ENCODE peak calls at places on chromosomes 13 and 19, in seven cellular contexts. One of them, this sample, is unnamed.

GRCh38 chr19:46159893-46160775 is 12.1 kb downstream of the IGFL2 start:
- DNase-seq in psoas muscle: no peak
- DNase-seq in hypothalamus: no peak
- DNase-seq in stimulated activated CD8-positive, alpha-beta memory T cell treated with anti-CD3 and anti-CD28 coated beads, Interleukin-2, amount 100 ng/mL, for 48 hours: no peak
- DNase-seq in tibial nerve: no peak
- DNase-seq in T follicular helper cell: no peak
- DNase-seq in A172: no peak
- DNase-seq in this sample: no peak

GRCh38 chr19:48554385-48555091 is 2.6 kb downstream of the SULT2B1 start:
- DNase-seq in psoas muscle: no peak
- DNase-seq in hypothalamus: no peak
- DNase-seq in stimulated activated CD8-positive, alpha-beta memory T cell treated with anti-CD3 and anti-CD28 coated beads, Interleukin-2, amount 100 ng/mL, for 48 hours: no peak
- DNase-seq in tibial nerve: no peak
- DNase-seq in T follicular helper cell: no peak
- DNase-seq in A172: peak
- DNase-seq in this sample: no peak

GRCh38 chr13:41244555-41244954 is 18.8 kb downstream of the MTRF1 start:
- DNase-seq in psoas muscle: peak
- DNase-seq in hypothalamus: no peak
- DNase-seq in stimulated activated CD8-positive, alpha-beta memory T cell treated with anti-CD3 and anti-CD28 coated beads, Interleukin-2, amount 100 ng/mL, for 48 hours: no peak
- DNase-seq in tibial nerve: no peak
- DNase-seq in T follicular helper cell: no peak
- DNase-seq in A172: no peak
- DNase-seq in this sample: no peak

GRCh38 chr19:6006896-6007295 is 29.0 kb upstream of the RANBP3 start:
- DNase-seq in psoas muscle: no peak
- DNase-seq in hypothalamus: no peak
- DNase-seq in stimulated activated CD8-positive, alpha-beta memory T cell treated with anti-CD3 and anti-CD28 coated beads, Interleukin-2, amount 100 ng/mL, for 48 hours: no peak
- DNase-seq in tibial nerve: no peak
- DNase-seq in T follicular helper cell: no peak
- DNase-seq in A172: no peak
- DNase-seq in this sample: no peak

GRCh38 chr19:35509018-35509652 is 4.3 kb downstream of the DMKN start:
- DNase-seq in psoas muscle: no peak
- DNase-seq in hypothalamus: no peak
- DNase-seq in stimulated activated CD8-positive, alpha-beta memory T cell treated with anti-CD3 and anti-CD28 coated beads, Interleukin-2, amount 100 ng/mL, for 48 hours: no peak
- DNase-seq in tibial nerve: no peak
- DNase-seq in T follicular helper cell: no peak
- DNase-seq in A172: no peak
- DNase-seq in this sample: no peak

GRCh38 chr13:32262165-32262564 is 53.0 kb downstream of the ZAR1L start:
- DNase-seq in psoas muscle: no peak
- DNase-seq in hypothalamus: no peak
- DNase-seq in stimulated activated CD8-positive, alpha-beta memory T cell treated with anti-CD3 and anti-CD28 coated beads, Interleukin-2, amount 100 ng/mL, for 48 hours: no peak
- DNase-seq in tibial nerve: no peak
- DNase-seq in T follicular helper cell: no peak
- DNase-seq in A172: no peak
- DNase-seq in this sample: no peak

GRCh38 chr19:58277197-58277596 is 1.6 kb upstream of the ZNF8 start:
- DNase-seq in psoas muscle: no peak
- DNase-seq in hypothalamus: no peak
- DNase-seq in stimulated activated CD8-positive, alpha-beta memory T cell treated with anti-CD3 and anti-CD28 coated beads, Interleukin-2, amount 100 ng/mL, for 48 hours: no peak
- DNase-seq in tibial nerve: no peak
- DNase-seq in T follicular helper cell: no peak
- DNase-seq in A172: no peak
- DNase-seq in this sample: no peak

GRCh38 chr13:33610471-33611015 is 207.4 kb upstream of the RFC3 start:
- DNase-seq in psoas muscle: peak
- DNase-seq in hypothalamus: peak
- DNase-seq in stimulated activated CD8-positive, alpha-beta memory T cell treated with anti-CD3 and anti-CD28 coated beads, Interleukin-2, amount 100 ng/mL, for 48 hours: peak
- DNase-seq in tibial nerve: no peak
- DNase-seq in T follicular helper cell: peak
- DNase-seq in A172: no peak
- DNase-seq in this sample: peak

GRCh38 chr19:3196933-3197205 is 11.1 kb downstream of the NCLN start:
- DNase-seq in psoas muscle: no peak
- DNase-seq in hypothalamus: no peak
- DNase-seq in stimulated activated CD8-positive, alpha-beta memory T cell treated with anti-CD3 and anti-CD28 coated beads, Interleukin-2, amount 100 ng/mL, for 48 hours: no peak
- DNase-seq in tibial nerve: no peak
- DNase-seq in T follicular helper cell: no peak
- DNase-seq in A172: no peak
- DNase-seq in this sample: no peak

GRCh38 chr13:51246411-51247298 is 24.5 kb downstream of the FAM124A start:
- DNase-seq in psoas muscle: no peak
- DNase-seq in hypothalamus: peak
- DNase-seq in stimulated activated CD8-positive, alpha-beta memory T cell treated with anti-CD3 and anti-CD28 coated beads, Interleukin-2, amount 100 ng/mL, for 48 hours: no peak
- DNase-seq in tibial nerve: no peak
- DNase-seq in T follicular helper cell: no peak
- DNase-seq in A172: no peak
- DNase-seq in this sample: peak

GRCh38 chr19:7947939-7948338 is 4.5 kb upstream of the TIMM44 start:
- DNase-seq in psoas muscle: no peak
- DNase-seq in hypothalamus: no peak
- DNase-seq in stimulated activated CD8-positive, alpha-beta memory T cell treated with anti-CD3 and anti-CD28 coated beads, Interleukin-2, amount 100 ng/mL, for 48 hours: no peak
- DNase-seq in tibial nerve: no peak
- DNase-seq in T follicular helper cell: no peak
- DNase-seq in A172: no peak
- DNase-seq in this sample: no peak

GRCh38 chr13:103102482-103102881 is 36.3 kb upstream of the SLC10A2 start:
- DNase-seq in psoas muscle: no peak
- DNase-seq in hypothalamus: no peak
- DNase-seq in stimulated activated CD8-positive, alpha-beta memory T cell treated with anti-CD3 and anti-CD28 coated beads, Interleukin-2, amount 100 ng/mL, for 48 hours: no peak
- DNase-seq in tibial nerve: no peak
- DNase-seq in T follicular helper cell: no peak
- DNase-seq in A172: no peak
- DNase-seq in this sample: no peak

GRCh38 chr19:39397360-39398296 is 6.5 kb downstream of the MED29 start:
- DNase-seq in psoas muscle: peak
- DNase-seq in hypothalamus: no peak
- DNase-seq in stimulated activated CD8-positive, alpha-beta memory T cell treated with anti-CD3 and anti-CD28 coated beads, Interleukin-2, amount 100 ng/mL, for 48 hours: peak
- DNase-seq in tibial nerve: peak
- DNase-seq in T follicular helper cell: peak
- DNase-seq in A172: peak
- DNase-seq in this sample: peak

GRCh38 chr13:50387124-50387581 is 371.9 kb downstream of the KCNRG start:
- DNase-seq in psoas muscle: peak
- DNase-seq in hypothalamus: no peak
- DNase-seq in stimulated activated CD8-positive, alpha-beta memory T cell treated with anti-CD3 and anti-CD28 coated beads, Interleukin-2, amount 100 ng/mL, for 48 hours: no peak
- DNase-seq in tibial nerve: peak
- DNase-seq in T follicular helper cell: peak
- DNase-seq in A172: peak
- DNase-seq in this sample: peak

GRCh38 chr19:7069042-7069903 is at the start of gene ZNF557:
- DNase-seq in psoas muscle: peak
- DNase-seq in hypothalamus: peak
- DNase-seq in stimulated activated CD8-positive, alpha-beta memory T cell treated with anti-CD3 and anti-CD28 coated beads, Interleukin-2, amount 100 ng/mL, for 48 hours: peak
- DNase-seq in tibial nerve: peak
- DNase-seq in T follicular helper cell: peak
- DNase-seq in A172: peak
- DNase-seq in this sample: peak

GRCh38 chr13:50386527-50387123 is 371.4 kb downstream of the KCNRG start:
- DNase-seq in psoas muscle: peak
- DNase-seq in hypothalamus: no peak
- DNase-seq in stimulated activated CD8-positive, alpha-beta memory T cell treated with anti-CD3 and anti-CD28 coated beads, Interleukin-2, amount 100 ng/mL, for 48 hours: no peak
- DNase-seq in tibial nerve: no peak
- DNase-seq in T follicular helper cell: no peak
- DNase-seq in A172: no peak
- DNase-seq in this sample: peak

GRCh38 chr13:28339419-28339818 is 155.5 kb downstream of the FLT1 start:
- DNase-seq in psoas muscle: no peak
- DNase-seq in hypothalamus: no peak
- DNase-seq in stimulated activated CD8-positive, alpha-beta memory T cell treated with anti-CD3 and anti-CD28 coated beads, Interleukin-2, amount 100 ng/mL, for 48 hours: no peak
- DNase-seq in tibial nerve: no peak
- DNase-seq in T follicular helper cell: no peak
- DNase-seq in A172: peak
- DNase-seq in this sample: no peak

GRCh38 chr19:38813323-38813722 is 578 bp upstream of the LGALS4 start:
- DNase-seq in psoas muscle: no peak
- DNase-seq in hypothalamus: no peak
- DNase-seq in stimulated activated CD8-positive, alpha-beta memory T cell treated with anti-CD3 and anti-CD28 coated beads, Interleukin-2, amount 100 ng/mL, for 48 hours: no peak
- DNase-seq in tibial nerve: no peak
- DNase-seq in T follicular helper cell: no peak
- DNase-seq in A172: no peak
- DNase-seq in this sample: no peak

GRCh38 chr13:39787086-39787487 is 131.6 kb downstream of the COG6 start:
- DNase-seq in psoas muscle: no peak
- DNase-seq in hypothalamus: no peak
- DNase-seq in stimulated activated CD8-positive, alpha-beta memory T cell treated with anti-CD3 and anti-CD28 coated beads, Interleukin-2, amount 100 ng/mL, for 48 hours: no peak
- DNase-seq in tibial nerve: no peak
- DNase-seq in T follicular helper cell: no peak
- DNase-seq in A172: no peak
- DNase-seq in this sample: no peak

GRCh38 chr19:30229524-30230174 is 142.5 kb upstream of the ZNF536 start:
- DNase-seq in psoas muscle: no peak
- DNase-seq in hypothalamus: no peak
- DNase-seq in stimulated activated CD8-positive, alpha-beta memory T cell treated with anti-CD3 and anti-CD28 coated beads, Interleukin-2, amount 100 ng/mL, for 48 hours: no peak
- DNase-seq in tibial nerve: no peak
- DNase-seq in T follicular helper cell: no peak
- DNase-seq in A172: no peak
- DNase-seq in this sample: peak

GRCh38 chr13:113066746-113067145 is 38.8 kb upstream of the F7 start:
- DNase-seq in psoas muscle: peak
- DNase-seq in hypothalamus: no peak
- DNase-seq in stimulated activated CD8-positive, alpha-beta memory T cell treated with anti-CD3 and anti-CD28 coated beads, Interleukin-2, amount 100 ng/mL, for 48 hours: no peak
- DNase-seq in tibial nerve: no peak
- DNase-seq in T follicular helper cell: no peak
- DNase-seq in A172: no peak
- DNase-seq in this sample: no peak

GRCh38 chr19:7250951-7251350 is 43.3 kb downstream of the INSR start:
- DNase-seq in psoas muscle: no peak
- DNase-seq in hypothalamus: no peak
- DNase-seq in stimulated activated CD8-positive, alpha-beta memory T cell treated with anti-CD3 and anti-CD28 coated beads, Interleukin-2, amount 100 ng/mL, for 48 hours: no peak
- DNase-seq in tibial nerve: no peak
- DNase-seq in T follicular helper cell: no peak
- DNase-seq in A172: no peak
- DNase-seq in this sample: no peak

GRCh38 chr19:18308051-18308947 is 14.6 kb downstream of the LSM4 start:
- DNase-seq in psoas muscle: no peak
- DNase-seq in hypothalamus: no peak
- DNase-seq in stimulated activated CD8-positive, alpha-beta memory T cell treated with anti-CD3 and anti-CD28 coated beads, Interleukin-2, amount 100 ng/mL, for 48 hours: no peak
- DNase-seq in tibial nerve: no peak
- DNase-seq in T follicular helper cell: no peak
- DNase-seq in A172: no peak
- DNase-seq in this sample: no peak

GRCh38 chr13:113220141-113220598 is 10.8 kb downstream of the CUL4A start:
- DNase-seq in psoas muscle: no peak
- DNase-seq in hypothalamus: no peak
- DNase-seq in stimulated activated CD8-positive, alpha-beta memory T cell treated with anti-CD3 and anti-CD28 coated beads, Interleukin-2, amount 100 ng/mL, for 48 hours: no peak
- DNase-seq in tibial nerve: no peak
- DNase-seq in T follicular helper cell: no peak
- DNase-seq in A172: no peak
- DNase-seq in this sample: no peak

GRCh38 chr13:75091707-75092106 is 390.3 kb downstream of the TBC1D4 start:
- DNase-seq in psoas muscle: no peak
- DNase-seq in hypothalamus: no peak
- DNase-seq in stimulated activated CD8-positive, alpha-beta memory T cell treated with anti-CD3 and anti-CD28 coated beads, Interleukin-2, amount 100 ng/mL, for 48 hours: no peak
- DNase-seq in tibial nerve: no peak
- DNase-seq in T follicular helper cell: no peak
- DNase-seq in A172: no peak
- DNase-seq in this sample: no peak

GRCh38 chr19:51094696-51095279 is 12.1 kb upstream of the KLK14 start:
- DNase-seq in psoas muscle: no peak
- DNase-seq in hypothalamus: no peak
- DNase-seq in stimulated activated CD8-positive, alpha-beta memory T cell treated with anti-CD3 and anti-CD28 coated beads, Interleukin-2, amount 100 ng/mL, for 48 hours: no peak
- DNase-seq in tibial nerve: no peak
- DNase-seq in T follicular helper cell: no peak
- DNase-seq in A172: no peak
- DNase-seq in this sample: no peak

GRCh38 chr19:1401138-1401888 is at the start of gene GAMT:
- DNase-seq in psoas muscle: no peak
- DNase-seq in hypothalamus: no peak
- DNase-seq in stimulated activated CD8-positive, alpha-beta memory T cell treated with anti-CD3 and anti-CD28 coated beads, Interleukin-2, amount 100 ng/mL, for 48 hours: peak
- DNase-seq in tibial nerve: no peak
- DNase-seq in T follicular helper cell: peak
- DNase-seq in A172: no peak
- DNase-seq in this sample: no peak

GRCh38 chr13:112587767-112588489 is at the start of gene TUBGCP3:
- DNase-seq in psoas muscle: peak
- DNase-seq in hypothalamus: peak
- DNase-seq in stimulated activated CD8-positive, alpha-beta memory T cell treated with anti-CD3 and anti-CD28 coated beads, Interleukin-2, amount 100 ng/mL, for 48 hours: peak
- DNase-seq in tibial nerve: peak
- DNase-seq in T follicular helper cell: peak
- DNase-seq in A172: peak
- DNase-seq in this sample: peak

GRCh38 chr13:79312456-79312855 is 93.6 kb downstream of the RBM26 start:
- DNase-seq in psoas muscle: no peak
- DNase-seq in hypothalamus: no peak
- DNase-seq in stimulated activated CD8-positive, alpha-beta memory T cell treated with anti-CD3 and anti-CD28 coated beads, Interleukin-2, amount 100 ng/mL, for 48 hours: no peak
- DNase-seq in tibial nerve: no peak
- DNase-seq in T follicular helper cell: no peak
- DNase-seq in A172: no peak
- DNase-seq in this sample: no peak

GRCh38 chr13:40776681-40777165 is 5.7 kb upstream of the MRPS31 start:
- DNase-seq in psoas muscle: no peak
- DNase-seq in hypothalamus: no peak
- DNase-seq in stimulated activated CD8-positive, alpha-beta memory T cell treated with anti-CD3 and anti-CD28 coated beads, Interleukin-2, amount 100 ng/mL, for 48 hours: peak
- DNase-seq in tibial nerve: no peak
- DNase-seq in T follicular helper cell: peak
- DNase-seq in A172: peak
- DNase-seq in this sample: no peak

GRCh38 chr19:3766520-3766919 is 4.0 kb downstream of the MRPL54 start:
- DNase-seq in psoas muscle: no peak
- DNase-seq in hypothalamus: no peak
- DNase-seq in stimulated activated CD8-positive, alpha-beta memory T cell treated with anti-CD3 and anti-CD28 coated beads, Interleukin-2, amount 100 ng/mL, for 48 hours: no peak
- DNase-seq in tibial nerve: no peak
- DNase-seq in T follicular helper cell: no peak
- DNase-seq in A172: no peak
- DNase-seq in this sample: no peak

GRCh38 chr19:47039239-47039874 is 9.1 kb downstream of the TMEM160 start:
- DNase-seq in psoas muscle: no peak
- DNase-seq in hypothalamus: no peak
- DNase-seq in stimulated activated CD8-positive, alpha-beta memory T cell treated with anti-CD3 and anti-CD28 coated beads, Interleukin-2, amount 100 ng/mL, for 48 hours: no peak
- DNase-seq in tibial nerve: no peak
- DNase-seq in T follicular helper cell: no peak
- DNase-seq in A172: no peak
- DNase-seq in this sample: no peak

GRCh38 chr13:109273326-109273751 is 513.0 kb downstream of the IRS2 start:
- DNase-seq in psoas muscle: no peak
- DNase-seq in hypothalamus: no peak
- DNase-seq in stimulated activated CD8-positive, alpha-beta memory T cell treated with anti-CD3 and anti-CD28 coated beads, Interleukin-2, amount 100 ng/mL, for 48 hours: no peak
- DNase-seq in tibial nerve: no peak
- DNase-seq in T follicular helper cell: no peak
- DNase-seq in A172: peak
- DNase-seq in this sample: no peak

GRCh38 chr19:58519087-58519354 is 589 bp downstream of the ZBTB45 start:
- DNase-seq in psoas muscle: peak
- DNase-seq in hypothalamus: no peak
- DNase-seq in stimulated activated CD8-positive, alpha-beta memory T cell treated with anti-CD3 and anti-CD28 coated beads, Interleukin-2, amount 100 ng/mL, for 48 hours: peak
- DNase-seq in tibial nerve: peak
- DNase-seq in T follicular helper cell: peak
- DNase-seq in A172: peak
- DNase-seq in this sample: no peak

GRCh38 chr19:10271543-10272086 is 695 bp downstream of the ICAM1 start:
- DNase-seq in psoas muscle: no peak
- DNase-seq in hypothalamus: no peak
- DNase-seq in stimulated activated CD8-positive, alpha-beta memory T cell treated with anti-CD3 and anti-CD28 coated beads, Interleukin-2, amount 100 ng/mL, for 48 hours: no peak
- DNase-seq in tibial nerve: no peak
- DNase-seq in T follicular helper cell: no peak
- DNase-seq in A172: no peak
- DNase-seq in this sample: no peak

GRCh38 chr19:34366670-34367423 is 1.9 kb downstream of the GPI start:
- DNase-seq in psoas muscle: peak
- DNase-seq in hypothalamus: no peak
- DNase-seq in stimulated activated CD8-positive, alpha-beta memory T cell treated with anti-CD3 and anti-CD28 coated beads, Interleukin-2, amount 100 ng/mL, for 48 hours: no peak
- DNase-seq in tibial nerve: no peak
- DNase-seq in T follicular helper cell: no peak
- DNase-seq in A172: peak
- DNase-seq in this sample: no peak

GRCh38 chr13:45851171-45851889 is at the start of gene SIAH3:
- DNase-seq in psoas muscle: no peak
- DNase-seq in hypothalamus: no peak
- DNase-seq in stimulated activated CD8-positive, alpha-beta memory T cell treated with anti-CD3 and anti-CD28 coated beads, Interleukin-2, amount 100 ng/mL, for 48 hours: no peak
- DNase-seq in tibial nerve: no peak
- DNase-seq in T follicular helper cell: no peak
- DNase-seq in A172: no peak
- DNase-seq in this sample: no peak

GRCh38 chr13:30038884-30039283 is 188.5 kb upstream of the UBL3 start:
- DNase-seq in psoas muscle: no peak
- DNase-seq in hypothalamus: no peak
- DNase-seq in stimulated activated CD8-positive, alpha-beta memory T cell treated with anti-CD3 and anti-CD28 coated beads, Interleukin-2, amount 100 ng/mL, for 48 hours: no peak
- DNase-seq in tibial nerve: no peak
- DNase-seq in T follicular helper cell: no peak
- DNase-seq in A172: no peak
- DNase-seq in this sample: no peak